ENCODE peak calls at places on chromosome 14, in four cellular contexts. One of them, this sample, is unnamed.

GRCh38 chr14:36580141-36580855 is 2.1 kb downstream of the NKX2-8 start:
- DNase-seq in aorta: no peak
- DNase-seq in choroid plexus epithelial cell: no peak
- DNase-seq in LHCN-M2: no peak
- DNase-seq in this sample: no peak

GRCh38 chr14:44798386-44799242 is 163.1 kb downstream of the KLHL28 start:
- DNase-seq in aorta: no peak
- DNase-seq in choroid plexus epithelial cell: no peak
- DNase-seq in LHCN-M2: no peak
- DNase-seq in this sample: no peak

GRCh38 chr14:67875175-67876006 is 55.8 kb downstream of the RAD51B start:
- DNase-seq in aorta: no peak
- DNase-seq in choroid plexus epithelial cell: no peak
- DNase-seq in LHCN-M2: no peak
- DNase-seq in this sample: no peak

GRCh38 chr14:97266653-97267052 is 469.5 kb downstream of the VRK1 start:
- DNase-seq in aorta: no peak
- DNase-seq in choroid plexus epithelial cell: peak; percentile 1
- DNase-seq in LHCN-M2: no peak
- DNase-seq in this sample: no peak

GRCh38 chr14:75514673-75515630 is 7.3 kb upstream of the BATF start:
- DNase-seq in aorta: peak; percentile 61
- DNase-seq in choroid plexus epithelial cell: peak; percentile 52
- DNase-seq in LHCN-M2: peak; percentile 49
- DNase-seq in this sample: no peak

GRCh38 chr14:66507181-66507721 is 696 bp upstream of the GPHN start:
- DNase-seq in aorta: no peak
- DNase-seq in choroid plexus epithelial cell: no peak
- DNase-seq in LHCN-M2: no peak
- DNase-seq in this sample: no peak

GRCh38 chr14:83300454-83301064 is 1766.9 kb upstream of the SEL1L start:
- DNase-seq in aorta: no peak
- DNase-seq in choroid plexus epithelial cell: peak; percentile 72
- DNase-seq in LHCN-M2: peak; percentile 44
- DNase-seq in this sample: no peak

GRCh38 chr14:77838756-77839565 is 39.1 kb downstream of the ADCK1 start:
- DNase-seq in aorta: no peak
- DNase-seq in choroid plexus epithelial cell: peak; percentile 36
- DNase-seq in LHCN-M2: no peak
- DNase-seq in this sample: no peak

GRCh38 chr14:93100570-93100969 is 15.2 kb downstream of the ITPK1 start:
- DNase-seq in aorta: no peak
- DNase-seq in choroid plexus epithelial cell: no peak
- DNase-seq in LHCN-M2: no peak
- DNase-seq in this sample: peak; percentile 69

GRCh38 chr14:100150932-100151587 is 8.4 kb downstream of the DEGS2 start:
- DNase-seq in aorta: no peak
- DNase-seq in choroid plexus epithelial cell: no peak
- DNase-seq in LHCN-M2: no peak
- DNase-seq in this sample: no peak

GRCh38 chr14:81402123-81402495 is 2.0 kb upstream of the STON2 start:
- DNase-seq in aorta: no peak
- DNase-seq in choroid plexus epithelial cell: peak; percentile 41
- DNase-seq in LHCN-M2: peak; percentile 95
- DNase-seq in this sample: no peak

GRCh38 chr14:90513151-90514014 is 116.6 kb downstream of the CALM1 start:
- DNase-seq in aorta: peak; percentile 78
- DNase-seq in choroid plexus epithelial cell: peak; percentile 10
- DNase-seq in LHCN-M2: no peak
- DNase-seq in this sample: no peak